ENCODE peak calls at places on chromosomes 3 and 15, in seven cellular contexts. One of them, this sample, is unnamed. For H3K36me3 and H3K4me1, the result is how much of the 10 kb centered on the place peaks cover.

GRCh38 chr15:82566690-82567089 is 26.4 kb upstream of the RPS17 start:
- DNase-seq in aorta: no peak
- DNase-seq in cardiac muscle cell: no peak
- DNase-seq in sigmoid colon: no peak
- DNase-seq in CD8-positive, alpha-beta memory T cell: no peak
- DNase-seq in ovary: no peak
- DNase-seq in CD8-positive, alpha-beta T cell: no peak
- DNase-seq in this sample: no peak

GRCh38 chr15:73748731-73749130 is 4.4 kb downstream of the INSYN1 start:
- DNase-seq in aorta: no peak
- DNase-seq in cardiac muscle cell: no peak
- DNase-seq in sigmoid colon: no peak
- DNase-seq in CD8-positive, alpha-beta memory T cell: no peak
- DNase-seq in ovary: no peak
- DNase-seq in CD8-positive, alpha-beta T cell: no peak
- DNase-seq in this sample: peak

GRCh38 chr3:7682822-7683229 is 818.8 kb upstream of the LMCD1 start:
- DNase-seq in aorta: no peak
- DNase-seq in cardiac muscle cell: no peak
- DNase-seq in sigmoid colon: no peak
- DNase-seq in CD8-positive, alpha-beta memory T cell: no peak
- DNase-seq in ovary: no peak
- DNase-seq in CD8-positive, alpha-beta T cell: no peak
- DNase-seq in this sample: peak

GRCh38 chr15:63025460-63025859 is 17.1 kb upstream of the TPM1 start:
- DNase-seq in aorta: no peak
- DNase-seq in cardiac muscle cell: no peak
- DNase-seq in sigmoid colon: no peak
- DNase-seq in CD8-positive, alpha-beta memory T cell: no peak
- DNase-seq in ovary: no peak
- DNase-seq in CD8-positive, alpha-beta T cell: no peak
- DNase-seq in this sample: no peak

GRCh38 chr3:24060055-24060454 is 115.0 kb downstream of the NR1D2 start:
- DNase-seq in aorta: no peak
- DNase-seq in cardiac muscle cell: peak
- DNase-seq in sigmoid colon: no peak
- DNase-seq in CD8-positive, alpha-beta memory T cell: no peak
- DNase-seq in ovary: no peak
- DNase-seq in CD8-positive, alpha-beta T cell: no peak
- DNase-seq in this sample: no peak

GRCh38 chr3:87350367-87351199 is 74.2 kb upstream of the POU1F1 start:
- DNase-seq in aorta: no peak
- DNase-seq in cardiac muscle cell: peak
- DNase-seq in sigmoid colon: no peak
- DNase-seq in CD8-positive, alpha-beta memory T cell: peak
- DNase-seq in ovary: no peak
- DNase-seq in CD8-positive, alpha-beta T cell: peak
- DNase-seq in this sample: no peak

GRCh38 chr3:27939940-27940339 is 217.8 kb upstream of the EOMES start:
- DNase-seq in aorta: no peak
- DNase-seq in cardiac muscle cell: peak
- DNase-seq in sigmoid colon: no peak
- DNase-seq in CD8-positive, alpha-beta memory T cell: no peak
- DNase-seq in ovary: no peak
- DNase-seq in CD8-positive, alpha-beta T cell: no peak
- DNase-seq in this sample: no peak

GRCh38 chr3:169980055-169980454 is 13.4 kb downstream of the SEC62 start:
- DNase-seq in aorta: no peak
- DNase-seq in cardiac muscle cell: no peak
- DNase-seq in sigmoid colon: no peak
- DNase-seq in CD8-positive, alpha-beta memory T cell: no peak
- DNase-seq in ovary: no peak
- DNase-seq in CD8-positive, alpha-beta T cell: no peak
- DNase-seq in this sample: no peak

GRCh38 chr15:29554531-29554930 is 267.7 kb downstream of the TJP1 start:
- DNase-seq in aorta: no peak
- DNase-seq in cardiac muscle cell: no peak
- DNase-seq in sigmoid colon: no peak
- DNase-seq in CD8-positive, alpha-beta memory T cell: no peak
- DNase-seq in ovary: no peak
- DNase-seq in CD8-positive, alpha-beta T cell: no peak
- DNase-seq in this sample: no peak

GRCh38 chr3:132342615-132343014 is 25.4 kb downstream of the ACP3 start:
- DNase-seq in aorta: no peak
- DNase-seq in cardiac muscle cell: no peak
- DNase-seq in sigmoid colon: no peak
- DNase-seq in CD8-positive, alpha-beta memory T cell: no peak
- DNase-seq in ovary: no peak
- DNase-seq in CD8-positive, alpha-beta T cell: no peak
- DNase-seq in this sample: no peak

GRCh38 chr3:193140381-193140780 is 100.6 kb upstream of the PLAAT1 start:
- DNase-seq in aorta: no peak
- DNase-seq in cardiac muscle cell: no peak
- DNase-seq in sigmoid colon: no peak
- DNase-seq in CD8-positive, alpha-beta memory T cell: no peak
- DNase-seq in ovary: no peak
- DNase-seq in CD8-positive, alpha-beta T cell: no peak
- DNase-seq in this sample: no peak

GRCh38 chr15:40785158-40785557 is 15.4 kb downstream of the C15orf62 start:
- DNase-seq in aorta: no peak
- DNase-seq in cardiac muscle cell: no peak
- DNase-seq in sigmoid colon: no peak
- DNase-seq in CD8-positive, alpha-beta memory T cell: no peak
- DNase-seq in ovary: no peak
- DNase-seq in CD8-positive, alpha-beta T cell: no peak
- DNase-seq in this sample: no peak

GRCh38 chr15:77768107-77768506 is 135.4 kb upstream of the LINGO1 start:
- DNase-seq in aorta: no peak
- DNase-seq in cardiac muscle cell: no peak
- DNase-seq in sigmoid colon: no peak
- DNase-seq in CD8-positive, alpha-beta memory T cell: no peak
- DNase-seq in ovary: no peak
- DNase-seq in CD8-positive, alpha-beta T cell: no peak
- DNase-seq in this sample: no peak

GRCh38 chr3:190003730-190004129 is 117.0 kb downstream of the P3H2 start:
- DNase-seq in aorta: no peak
- DNase-seq in cardiac muscle cell: no peak
- DNase-seq in sigmoid colon: no peak
- DNase-seq in CD8-positive, alpha-beta memory T cell: no peak
- DNase-seq in ovary: no peak
- DNase-seq in CD8-positive, alpha-beta T cell: no peak
- DNase-seq in this sample: no peak

GRCh38 chr15:42171795-42172194 is 15.4 kb upstream of the PLA2G4F start:
- DNase-seq in aorta: no peak
- DNase-seq in cardiac muscle cell: no peak
- DNase-seq in sigmoid colon: no peak
- DNase-seq in CD8-positive, alpha-beta memory T cell: no peak
- DNase-seq in ovary: no peak
- DNase-seq in CD8-positive, alpha-beta T cell: no peak
- DNase-seq in this sample: no peak
- H3K36me3 ChIP-seq in aorta: under half
- H3K36me3 ChIP-seq in cardiac muscle cell: half or more
- H3K36me3 ChIP-seq in sigmoid colon: half or more
- H3K36me3 ChIP-seq in CD8-positive, alpha-beta memory T cell: half or more
- H3K36me3 ChIP-seq in ovary: under half
- H3K36me3 ChIP-seq in CD8-positive, alpha-beta T cell: under half
- H3K36me3 ChIP-seq in this sample: under half

DNA sequence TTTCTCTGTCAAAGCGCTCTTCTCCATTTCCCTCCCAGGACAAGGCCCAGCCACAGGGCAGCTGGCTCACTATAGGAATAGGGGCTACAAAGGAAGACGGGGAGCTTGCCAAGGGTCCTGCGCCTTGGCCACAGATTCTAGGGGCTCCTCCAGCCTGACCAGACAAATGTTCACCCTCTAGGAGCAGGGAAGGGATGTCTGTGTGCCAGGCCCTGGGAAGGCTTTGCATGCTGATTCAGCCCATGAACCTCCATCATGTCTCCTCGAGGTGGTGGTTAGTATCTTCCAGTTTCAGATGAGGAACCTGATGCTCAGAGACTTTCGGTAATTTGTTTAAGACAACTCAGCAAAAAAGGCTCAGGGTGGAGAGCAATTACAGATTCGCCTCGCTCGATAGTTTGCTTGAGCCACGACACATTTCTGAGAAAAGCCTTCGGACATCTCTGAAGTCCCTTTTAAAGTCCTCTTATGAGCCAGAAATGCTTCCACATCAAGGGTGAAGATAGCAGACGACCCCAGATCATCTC is 110.0 kb downstream of the XXYLT1 start:
- DNase-seq in aorta: no peak
- DNase-seq in cardiac muscle cell: no peak
- DNase-seq in sigmoid colon: no peak
- DNase-seq in CD8-positive, alpha-beta memory T cell: no peak
- DNase-seq in ovary: no peak
- DNase-seq in CD8-positive, alpha-beta T cell: no peak
- DNase-seq in this sample: no peak
- H3K27ac ChIP-seq in aorta: no peak
- H3K27ac ChIP-seq in cardiac muscle cell: no peak
- H3K27ac ChIP-seq in sigmoid colon: peak
- H3K27ac ChIP-seq in CD8-positive, alpha-beta memory T cell: no peak
- H3K27ac ChIP-seq in ovary: no peak
- H3K27ac ChIP-seq in CD8-positive, alpha-beta T cell: no peak
- H3K27ac ChIP-seq in this sample: peak

GRCh38 chr15:92902020-92902419 is 1.9 kb downstream of the CHD2 start:
- DNase-seq in aorta: no peak
- DNase-seq in cardiac muscle cell: no peak
- DNase-seq in sigmoid colon: no peak
- DNase-seq in CD8-positive, alpha-beta memory T cell: no peak
- DNase-seq in ovary: no peak
- DNase-seq in CD8-positive, alpha-beta T cell: no peak
- DNase-seq in this sample: no peak

GRCh38 chr15:92901053-92901761 is 1.1 kb downstream of the CHD2 start:
- DNase-seq in aorta: no peak
- DNase-seq in cardiac muscle cell: no peak
- DNase-seq in sigmoid colon: no peak
- DNase-seq in CD8-positive, alpha-beta memory T cell: no peak
- DNase-seq in ovary: no peak
- DNase-seq in CD8-positive, alpha-beta T cell: no peak
- DNase-seq in this sample: no peak

GRCh38 chr15:92903956-92904831 is 4.1 kb downstream of the CHD2 start:
- DNase-seq in aorta: peak
- DNase-seq in cardiac muscle cell: peak
- DNase-seq in sigmoid colon: peak
- DNase-seq in CD8-positive, alpha-beta memory T cell: peak
- DNase-seq in ovary: peak
- DNase-seq in CD8-positive, alpha-beta T cell: peak
- DNase-seq in this sample: peak

GRCh38 chr15:92903588-92903955 is 3.4 kb downstream of the CHD2 start:
- DNase-seq in aorta: no peak
- DNase-seq in cardiac muscle cell: no peak
- DNase-seq in sigmoid colon: no peak
- DNase-seq in CD8-positive, alpha-beta memory T cell: no peak
- DNase-seq in ovary: no peak
- DNase-seq in CD8-positive, alpha-beta T cell: no peak
- DNase-seq in this sample: no peak

DNA sequence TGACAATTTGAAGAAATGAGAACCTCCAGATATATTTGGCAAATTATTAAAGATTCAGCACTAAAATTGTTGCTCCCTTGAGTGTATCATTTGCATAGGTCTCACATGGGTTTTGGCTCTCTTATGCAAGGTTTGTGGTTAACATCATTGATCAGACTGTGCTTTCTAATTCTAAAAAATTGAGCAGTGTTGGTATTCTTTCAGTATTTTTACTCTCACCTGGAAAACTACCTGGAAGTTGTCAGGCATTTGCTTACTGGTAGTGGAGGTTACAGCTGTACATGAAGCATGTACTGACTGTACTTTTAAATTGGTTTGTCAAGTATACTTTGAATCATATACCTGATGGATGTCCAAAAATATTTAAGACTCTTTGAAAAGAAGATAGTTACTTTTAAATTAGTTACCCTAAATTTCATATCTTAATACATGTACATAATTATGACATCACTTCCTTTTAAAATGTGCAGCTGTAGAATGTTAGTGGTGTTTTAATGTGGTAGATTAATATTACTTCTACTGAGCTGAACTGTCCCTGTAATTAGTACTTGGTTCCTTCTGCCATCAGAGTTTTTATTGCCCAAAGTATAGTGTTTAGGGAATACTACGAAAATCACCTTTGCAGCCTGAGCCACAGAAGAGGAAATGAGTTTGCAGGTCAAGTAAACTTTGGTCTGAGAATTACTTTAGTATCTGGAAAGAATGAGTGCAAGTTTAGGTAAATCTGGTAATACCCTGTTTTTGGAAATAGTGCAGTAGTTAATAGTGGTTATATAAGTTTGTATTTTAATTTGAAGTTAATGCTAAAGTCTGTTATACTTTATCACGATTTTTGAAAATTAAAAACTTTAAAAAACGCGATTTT is 2.8 kb downstream of the CHD2 start:
- DNase-seq in aorta: no peak
- DNase-seq in cardiac muscle cell: no peak
- DNase-seq in sigmoid colon: no peak
- DNase-seq in CD8-positive, alpha-beta memory T cell: no peak
- DNase-seq in ovary: no peak
- DNase-seq in CD8-positive, alpha-beta T cell: no peak
- DNase-seq in this sample: no peak
- H3K4me1 ChIP-seq in aorta: under half
- H3K4me1 ChIP-seq in cardiac muscle cell: under half
- H3K4me1 ChIP-seq in sigmoid colon: half or more
- H3K4me1 ChIP-seq in CD8-positive, alpha-beta memory T cell: half or more
- H3K4me1 ChIP-seq in ovary: under half
- H3K4me1 ChIP-seq in CD8-positive, alpha-beta T cell: half or more
- H3K4me1 ChIP-seq in this sample: half or more

DNA sequence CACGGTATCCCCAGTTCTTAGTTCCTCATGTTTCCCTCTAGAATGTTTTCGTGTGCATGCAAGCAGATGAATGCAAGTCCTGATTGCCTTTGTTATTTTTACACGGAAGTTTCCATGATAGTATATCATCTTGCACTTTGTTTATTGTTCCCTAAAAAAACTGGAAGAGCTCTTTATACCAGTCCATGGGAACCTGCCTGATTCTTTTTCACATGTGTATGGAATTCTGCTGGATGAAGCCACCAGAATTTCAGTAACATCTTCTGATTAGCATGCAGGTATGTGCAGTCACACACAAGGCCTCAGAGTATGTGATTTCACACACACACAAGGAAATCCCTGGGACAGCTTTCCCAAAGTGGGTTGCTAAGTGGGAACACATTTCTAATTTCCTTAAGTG is 16.0 kb upstream of the LRRK1 start:
- DNase-seq in aorta: no peak
- DNase-seq in cardiac muscle cell: no peak
- DNase-seq in sigmoid colon: no peak
- DNase-seq in CD8-positive, alpha-beta memory T cell: no peak
- DNase-seq in ovary: no peak
- DNase-seq in CD8-positive, alpha-beta T cell: no peak
- DNase-seq in this sample: no peak
- H3K36me3 ChIP-seq in aorta: under half
- H3K36me3 ChIP-seq in cardiac muscle cell: under half
- H3K36me3 ChIP-seq in sigmoid colon: under half
- H3K36me3 ChIP-seq in CD8-positive, alpha-beta memory T cell: under half
- H3K36me3 ChIP-seq in ovary: under half
- H3K36me3 ChIP-seq in CD8-positive, alpha-beta T cell: under half
- H3K36me3 ChIP-seq in this sample: under half